ENCODE peak calls at places on chromosome 10, in four cellular contexts. One of them, this sample, is unnamed.

GRCh38 chr10:126420571-126421275 is 32.4 kb upstream of the ADAM12 start:
- DNase-seq in EL: no peak
- DNase-seq in central memory CD8-positive, alpha-beta T cell: no peak
- DNase-seq in activated naive CD4-positive, alpha-beta T cell: no peak
- DNase-seq in this sample: no peak

GRCh38 chr10:35608317-35608672 is 3.2 kb downstream of the GJD4 start:
- DNase-seq in EL: no peak
- DNase-seq in central memory CD8-positive, alpha-beta T cell: no peak
- DNase-seq in activated naive CD4-positive, alpha-beta T cell: no peak
- DNase-seq in this sample: no peak

GRCh38 chr10:98414578-98414931 is 427 bp downstream of the PYROXD2 start:
- DNase-seq in EL: no peak
- DNase-seq in central memory CD8-positive, alpha-beta T cell: no peak
- DNase-seq in activated naive CD4-positive, alpha-beta T cell: no peak
- DNase-seq in this sample: no peak

GRCh38 chr10:103445767-103446567 is 6.2 kb downstream of the CALHM2 start:
- DNase-seq in EL: peak
- DNase-seq in central memory CD8-positive, alpha-beta T cell: no peak
- DNase-seq in activated naive CD4-positive, alpha-beta T cell: no peak
- DNase-seq in this sample: peak

GRCh38 chr10:49471532-49471931 is 67.4 kb downstream of the ERCC6 start:
- DNase-seq in EL: no peak
- DNase-seq in central memory CD8-positive, alpha-beta T cell: no peak
- DNase-seq in activated naive CD4-positive, alpha-beta T cell: no peak
- DNase-seq in this sample: no peak

GRCh38 chr10:107589081-107589480 is 424.6 kb upstream of the SORCS1 start:
- DNase-seq in EL: no peak
- DNase-seq in central memory CD8-positive, alpha-beta T cell: no peak
- DNase-seq in activated naive CD4-positive, alpha-beta T cell: no peak
- DNase-seq in this sample: no peak

GRCh38 chr10:75936841-75937240 is 505.4 kb downstream of the LRMDA start:
- DNase-seq in EL: no peak
- DNase-seq in central memory CD8-positive, alpha-beta T cell: no peak
- DNase-seq in activated naive CD4-positive, alpha-beta T cell: no peak
- DNase-seq in this sample: no peak

GRCh38 chr10:14009315-14010082 is 321.2 kb downstream of the FRMD4A start:
- DNase-seq in EL: peak
- DNase-seq in central memory CD8-positive, alpha-beta T cell: peak
- DNase-seq in activated naive CD4-positive, alpha-beta T cell: peak
- DNase-seq in this sample: no peak

GRCh38 chr10:87575851-87576250 is 71.2 kb downstream of the MINPP1 start:
- DNase-seq in EL: no peak
- DNase-seq in central memory CD8-positive, alpha-beta T cell: no peak
- DNase-seq in activated naive CD4-positive, alpha-beta T cell: no peak
- DNase-seq in this sample: no peak

GRCh38 chr10:18178862-18179483 is 38.7 kb downstream of the CACNB2 start:
- DNase-seq in EL: no peak
- DNase-seq in central memory CD8-positive, alpha-beta T cell: no peak
- DNase-seq in activated naive CD4-positive, alpha-beta T cell: no peak
- DNase-seq in this sample: no peak

This sample was measured in Right ventricle myocardium superior.